ENCODE peak calls at places on chromosomes 5 and 9, in seven cellular contexts. K, Y, U, D, M, V and J are unnamed samples.

GRCh38 chr5:72106922-72107873 is at the start of gene MAP1B:
- DNase-seq in K (peak; percentile 94), Y (peak; percentile 97), U (peak; percentile 73), D (peak; percentile 98), M (peak; percentile 92), V (peak; percentile 73), J (no peak)

GRCh38 chr9:135474915-135475314 is 4.7 kb upstream of the PPP1R26 start:
- DNase-seq in K (no peak), Y (peak; percentile 76), U (peak; percentile 22), D (peak; percentile 66), M (no peak), V (no peak), J (no peak)

GRCh38 chr5:78720234-78720985 is 71.8 kb upstream of the LHFPL2 start:
- DNase-seq in K (peak; percentile 26), Y (no peak), U (no peak), D (no peak), M (no peak), V (no peak), J (no peak)

GRCh38 chr9:119349548-119349947 is 19.7 kb downstream of the BRINP1 start:
- DNase-seq in K (peak; percentile 29), Y (peak; percentile 52), U (no peak), D (peak; percentile 79), M (no peak), V (no peak), J (no peak)

GRCh38 chr5:96463106-96463505 is 30.1 kb upstream of the PCSK1 start:
- DNase-seq in K (no peak), Y (no peak), U (no peak), D (no peak), M (no peak), V (no peak), J (no peak)

GRCh38 chr9:136372006-136372405 is 1.5 kb downstream of the CARD9 start:
- DNase-seq in K (no peak), Y (no peak), U (no peak), D (no peak), M (no peak), V (no peak), J (no peak)

GRCh38 chr5:141811287-141812155 is 66.7 kb downstream of the PCDH1 start:
- DNase-seq in K (peak; percentile 69), Y (peak; percentile 82), U (peak; percentile 19), D (peak; percentile 76), M (no peak), V (no peak), J (no peak)

GRCh38 chr5:95564450-95564849 is 9.5 kb downstream of the ARSK start:
- DNase-seq in K (no peak), Y (no peak), U (no peak), D (no peak), M (no peak), V (no peak), J (no peak)

GRCh38 chr5:172096184-172096941 is 89.9 kb upstream of the FBXW11 start:
- DNase-seq in K (no peak), Y (no peak), U (peak; percentile 88), D (no peak), M (no peak), V (no peak), J (no peak)

GRCh38 chr5:140113699-140114263 is at the start of gene PURA:
- DNase-seq in K (peak; percentile 87), Y (peak; percentile 96), U (peak; percentile 95), D (peak; percentile 95), M (no peak), V (peak; percentile 92), J (peak; percentile 97)

GRCh38 chr5:68798877-68799276 is 294.9 kb upstream of the SLC30A5 start:
- DNase-seq in K (no peak), Y (no peak), U (no peak), D (no peak), M (no peak), V (no peak), J (no peak)

GRCh38 chr9:134285215-134285845 is 40.9 kb upstream of the RXRA start:
- DNase-seq in K (no peak), Y (no peak), U (no peak), D (no peak), M (no peak), V (no peak), J (no peak)

GRCh38 chr9:137311971-137312851 is 10.1 kb upstream of the NRARP start:
- DNase-seq in K (no peak), Y (no peak), U (no peak), D (no peak), M (no peak), V (no peak), J (no peak)

GRCh38 chr5:132417889-132418432 is 48.5 kb downstream of the SLC22A5 start:
- DNase-seq in K (no peak), Y (no peak), U (no peak), D (no peak), M (no peak), V (no peak), J (no peak)

GRCh38 chr9:77005216-77005615 is 14.2 kb upstream of the FOXB2 start:
- DNase-seq in K (no peak), Y (no peak), U (no peak), D (no peak), M (no peak), V (no peak), J (no peak)

GRCh38 chr9:79134654-79135053 is 437.1 kb upstream of the TLE4 start:
- DNase-seq in K (peak; percentile 31), Y (peak; percentile 66), U (peak; percentile 12), D (peak; percentile 84), M (peak; percentile 33), V (peak; percentile 12), J (no peak)

GRCh38 chr9:3240651-3241268 is 285.0 kb downstream of the RFX3 start:
- DNase-seq in K (peak; percentile 48), Y (peak; percentile 74), U (peak; percentile 66), D (peak; percentile 84), M (peak; percentile 49), V (peak; percentile 63), J (peak; percentile 48)

GRCh38 chr5:146441896-146442295 is 5.2 kb upstream of the TCERG1 start:
- DNase-seq in K (no peak), Y (no peak), U (no peak), D (no peak), M (no peak), V (peak; percentile 36), J (peak; percentile 61)

GRCh38 chr5:75465480-75465879 is 45.9 kb downstream of the CERT1 start:
- DNase-seq in K (no peak), Y (no peak), U (no peak), D (no peak), M (no peak), V (peak; percentile 25), J (no peak)

GRCh38 chr5:138936225-138936967 is 61.3 kb upstream of the LRRTM2 start:
- DNase-seq in K (no peak), Y (no peak), U (no peak), D (peak; percentile 39), M (no peak), V (no peak), J (peak; percentile 25)

GRCh38 chr9:99056876-99057664 is 47.8 kb upstream of the TGFBR1 start:
- DNase-seq in K (no peak), Y (no peak), U (peak; percentile 95), D (no peak), M (no peak), V (peak; percentile 91), J (peak; percentile 34)
- H2BK5ac ChIP-seq in K (no peak overlapping the region), Y (no peak overlapping the region), U (peak overlapping the region; percentile 1), D (no peak overlapping the region), M (no peak overlapping the region), V (peak overlapping the region; percentile 27), J (no peak overlapping the region)

GRCh38 chr5:39896706-39897105 is 471.9 kb upstream of the DAB2 start:
- DNase-seq in K (no peak), Y (no peak), U (no peak), D (no peak), M (no peak), V (no peak), J (no peak)

GRCh38 chr5:39896104-39896503 is 471.3 kb upstream of the DAB2 start:
- DNase-seq in K (no peak), Y (no peak), U (no peak), D (no peak), M (no peak), V (no peak), J (no peak)

GRCh38 chr5:39891376-39891775 is 466.6 kb upstream of the DAB2 start:
- DNase-seq in K (no peak), Y (no peak), U (no peak), D (no peak), M (no peak), V (no peak), J (no peak)

DNA sequence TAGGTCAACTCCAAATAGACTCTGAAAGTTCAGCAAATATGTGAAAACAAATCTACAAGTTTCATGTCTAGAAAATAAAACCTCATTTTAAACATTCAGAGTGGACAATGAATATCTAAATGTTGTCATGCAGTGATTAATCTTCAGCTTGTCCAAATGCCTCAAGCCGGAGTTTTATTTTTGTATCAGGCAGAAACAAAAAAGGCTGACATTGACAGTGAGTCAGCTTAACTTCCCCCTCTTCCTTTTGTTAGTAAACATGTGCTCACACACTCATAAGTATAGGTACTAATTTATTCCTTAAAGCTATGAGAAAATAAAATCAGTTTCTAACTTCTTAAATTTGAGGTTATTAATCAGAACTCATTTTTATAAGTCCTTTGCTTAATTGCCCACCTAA is 467.9 kb upstream of the DAB2 start:
- DNase-seq in K (no peak), Y (no peak), U (peak; percentile 36), D (no peak), M (no peak), V (no peak), J (no peak)
- H2BK5ac ChIP-seq in K (no peak overlapping the region), Y (no peak overlapping the region), U (no peak overlapping the region), D (no peak overlapping the region), M (no peak overlapping the region), V (no peak overlapping the region), J (no peak overlapping the region)

GRCh38 chr5:169889572-169889971 is 90.7 kb downstream of the INSYN2B start:
- DNase-seq in K (no peak), Y (no peak), U (no peak), D (no peak), M (no peak), V (no peak), J (no peak)

GRCh38 chr5:169880012-169880673 is 100.2 kb downstream of the INSYN2B start:
- DNase-seq in K (no peak), Y (no peak), U (no peak), D (no peak), M (no peak), V (no peak), J (no peak)

DNA sequence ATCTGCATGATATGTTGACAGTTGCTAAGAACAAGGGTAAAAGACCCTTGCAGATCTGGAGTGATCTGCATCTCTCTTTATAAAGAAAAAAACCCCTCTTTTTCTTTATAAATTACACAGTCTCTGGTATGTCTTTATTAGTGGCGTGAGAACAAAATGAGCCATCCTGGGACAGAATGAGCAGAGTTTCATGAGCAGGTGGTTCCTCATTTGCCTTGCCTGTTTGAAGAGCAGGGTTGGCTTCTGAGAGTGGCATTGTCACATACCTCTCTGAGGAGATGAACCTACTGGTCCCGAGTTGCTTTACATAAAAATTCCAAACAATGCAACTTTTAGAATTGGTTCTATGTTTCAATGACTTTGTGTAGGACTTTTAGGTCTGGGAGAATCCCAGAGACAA is 94.3 kb downstream of the INSYN2B start:
- DNase-seq in K (no peak), Y (no peak), U (no peak), D (no peak), M (no peak), V (no peak), J (no peak)
- H2BK5ac ChIP-seq in K (no peak overlapping the region), Y (no peak overlapping the region), U (no peak overlapping the region), D (no peak overlapping the region), M (no peak overlapping the region), V (no peak overlapping the region), J (no peak overlapping the region)

DNA sequence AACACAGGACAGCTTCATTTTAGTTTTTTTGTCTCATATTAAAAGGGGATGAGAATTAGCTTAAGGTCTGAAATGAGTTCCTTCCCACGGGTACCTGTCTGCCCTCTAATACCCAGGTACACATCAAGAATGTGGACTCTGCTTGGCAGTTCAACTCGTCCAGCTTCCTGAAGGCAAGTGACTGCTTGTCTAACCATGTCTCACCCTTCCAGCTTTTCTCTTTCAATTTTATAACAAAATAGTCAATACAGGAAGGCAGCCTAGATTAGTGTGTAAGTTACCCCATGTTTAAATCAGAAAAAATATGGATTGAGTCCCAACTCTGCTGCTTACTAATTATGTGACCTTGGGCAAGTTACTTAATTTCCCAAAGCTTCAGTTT is 50.5 kb upstream of the C5orf46 start:
- DNase-seq in K (no peak), Y (no peak), U (no peak), D (no peak), M (no peak), V (no peak), J (no peak)
- H2BK5ac ChIP-seq in K (no peak overlapping the region), Y (no peak overlapping the region), U (no peak overlapping the region), D (no peak overlapping the region), M (no peak overlapping the region), V (no peak overlapping the region), J (no peak overlapping the region)